ENCODE peak calls at places on chromosomes 6 and 20, in four cellular contexts. A is dorsolateral prefrontal cortex, E is sigmoid colon, I is mucosa of descending colon. M is an unnamed sample.
A peak's percentile ranks its signal among the peaks of the same experiment; 100 is the strongest.

GRCh38 chr6:32885698-32886286 is 31.8 kb downstream of the PSMB9 start:
- DNase-seq in A (no peak), E (no peak), I (no peak), M (no peak)

GRCh38 chr20:56222945-56223344 is 25.6 kb upstream of the MC3R start:
- DNase-seq in A (no peak), E (no peak), I (no peak), M (no peak)

GRCh38 chr6:31079656-31080261 is 32.6 kb downstream of the C6orf15 start:
- DNase-seq in A (peak; percentile 43), E (peak; percentile 74), I (no peak), M (no peak)

GRCh38 chr6:130382872-130383490 is 17.2 kb downstream of the TMEM200A start:
- DNase-seq in A (no peak), E (no peak), I (no peak), M (no peak)

GRCh38 chr6:95127266-95127665 is 450.1 kb upstream of the MANEA start:
- DNase-seq in A (no peak), E (no peak), I (no peak), M (no peak)

GRCh38 chr6:128655978-128656498 is 135.6 kb upstream of the PTPRK start:
- DNase-seq in A (no peak), E (no peak), I (no peak), M (peak; percentile 66)

GRCh38 chr6:129774697-129775447 is 64.9 kb upstream of the ARHGAP18 start:
- DNase-seq in A (peak; percentile 43), E (peak; percentile 81), I (no peak), M (peak; percentile 34)

GRCh38 chr6:140316966-140317365 is 942.5 kb upstream of the CITED2 start:
- DNase-seq in A (no peak), E (no peak), I (no peak), M (no peak)

GRCh38 chr6:15952231-15953151 is 176.4 kb upstream of the MYLIP start:
- DNase-seq in A (no peak), E (no peak), I (no peak), M (no peak)

GRCh38 chr6:155011997-155012396 is 16.9 kb downstream of the TIAM2 start:
- DNase-seq in A (no peak), E (no peak), I (no peak), M (no peak)

GRCh38 chr20:37995856-37996625 is 37.2 kb downstream of the TTI1 start:
- DNase-seq in A (no peak), E (no peak), I (no peak), M (no peak)

GRCh38 chr6:112600168-112600567 is 253.0 kb downstream of the RFPL4B start:
- DNase-seq in A (no peak), E (no peak), I (no peak), M (no peak)

DNA sequence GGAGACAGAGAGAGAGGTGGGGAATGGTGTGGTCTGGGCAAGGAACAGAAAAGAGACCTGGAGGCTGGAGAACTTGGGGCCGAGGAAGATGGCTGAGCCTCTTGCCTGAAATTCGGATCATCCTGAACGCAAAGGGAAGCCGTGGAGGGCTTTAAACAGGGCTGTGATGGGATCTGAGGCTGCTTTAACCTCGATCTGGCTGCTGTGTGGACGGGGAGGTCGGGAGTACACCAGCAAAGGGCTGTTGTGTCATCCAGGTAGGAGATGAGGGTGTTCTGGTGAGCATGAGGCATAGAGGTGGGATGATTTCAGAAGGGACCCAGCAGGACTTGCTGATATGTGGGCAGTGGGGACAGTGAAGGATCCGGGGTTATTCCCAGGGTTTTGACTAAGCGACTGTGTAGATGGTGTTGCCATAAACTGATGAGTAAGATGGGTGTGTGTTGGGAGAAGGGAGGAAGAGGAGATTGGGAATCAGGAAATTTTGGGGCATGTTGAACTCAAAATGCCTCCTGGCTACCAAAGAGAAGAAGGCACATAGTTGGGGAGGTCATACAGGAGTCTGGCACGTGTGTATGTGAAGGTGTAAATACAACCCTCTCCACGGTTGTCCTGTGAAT is 158.5 kb downstream of the NFATC2 start:
- DNase-seq in A (no peak), E (peak; percentile 22), I (no peak), M (no peak)
- H3K4me3 ChIP-seq in A (no peak overlapping the region), E (no peak overlapping the region), I (no peak overlapping the region), M (no peak overlapping the region)

GRCh38 chr6:88975369-88975768 is 12.0 kb upstream of the RNGTT start:
- DNase-seq in A (no peak), E (no peak), I (no peak), M (no peak)
- TF ChIP-seq CTCF in A (no peak), E (no peak), I (no peak), M (no peak)

GRCh38 chr6:142846459-142846831 is 98.5 kb downstream of the HIVEP2 start:
- DNase-seq in A (no peak), E (no peak), I (no peak), M (no peak)
- H3K4me3 ChIP-seq in A (peak overlapping the region; percentile 49), E (no peak overlapping the region), I (no peak overlapping the region), M (no peak overlapping the region)

GRCh38 chr6:149728499-149729234 is 10.8 kb upstream of the LATS1 start:
- DNase-seq in A (no peak), E (no peak), I (no peak), M (no peak)
- TF ChIP-seq CTCF in A (no peak), E (no peak), I (no peak), M (no peak)

M was measured in AG04449.